ENCODE peak calls at places on chromosome 12, in six cellular contexts. Z is mesenchymal stem cell, M is psoas muscle, P is K562, Q is fibroblast of lung, J is tibial artery. C is an unnamed sample.

GRCh38 chr12:3132636-3133409 is 55.6 kb downstream of the TSPAN9 start:
- DNase-seq in Z (peak; percentile 65), M (no peak), P (no peak), Q (peak; percentile 54), J (no peak), C (peak; percentile 77)

GRCh38 chr12:64918288-64918687 is 93.8 kb downstream of the TBC1D30 start:
- DNase-seq in Z (no peak), M (no peak), P (no peak), Q (no peak), J (no peak), C (no peak)

GRCh38 chr12:19484738-19485137 is 45.4 kb downstream of the AEBP2 start:
- DNase-seq in Z (no peak), M (no peak), P (no peak), Q (no peak), J (no peak), C (no peak)

GRCh38 chr12:101299931-101300330 is 20.0 kb downstream of the UTP20 start:
- DNase-seq in Z (no peak), M (no peak), P (no peak), Q (no peak), J (no peak), C (no peak)

GRCh38 chr12:118164798-118165486 is 29.0 kb downstream of the PEBP1 start:
- DNase-seq in Z (peak; percentile 37), M (no peak), P (peak; percentile 14), Q (no peak), J (no peak), C (peak; percentile 34)

GRCh38 chr12:108856428-108857157 is 790 bp downstream of the SSH1 start:
- DNase-seq in Z (peak; percentile 97), M (peak; percentile 77), P (peak; percentile 59), Q (peak; percentile 89), J (peak; percentile 93), C (peak; percentile 17)

GRCh38 chr12:9848899-9849298 is 20.3 kb downstream of the CLEC2B start:
- DNase-seq in Z (no peak), M (no peak), P (no peak), Q (no peak), J (no peak), C (no peak)

GRCh38 chr12:120316798-120317257 is 10.8 kb downstream of the PLA2G1B start:
- DNase-seq in Z (no peak), M (no peak), P (peak; percentile 31), Q (peak; percentile 34), J (no peak), C (no peak)

GRCh38 chr12:122753213-122753571 is 568 bp downstream of the DENR start:
- DNase-seq in Z (peak; percentile 21), M (no peak), P (no peak), Q (peak; percentile 9), J (no peak), C (no peak)

GRCh38 chr12:41188058-41188840 is at the start of gene PDZRN4:
- DNase-seq in Z (peak; percentile 9), M (peak; percentile 16), P (no peak), Q (no peak), J (peak; percentile 81), C (no peak)

GRCh38 chr12:83843531-83843930 is 1069.1 kb downstream of the SLC6A15 start:
- DNase-seq in Z (no peak), M (no peak), P (no peak), Q (peak; percentile 48), J (no peak), C (no peak)

GRCh38 chr12:112800183-112800582 is 8.6 kb downstream of the RPH3A start:
- DNase-seq in Z (no peak), M (no peak), P (no peak), Q (no peak), J (no peak), C (no peak)
- H3K27ac ChIP-seq in Z (no peak overlapping the region), M (no peak overlapping the region), P (no peak overlapping the region), Q (no peak overlapping the region), J (no peak overlapping the region), C (no peak overlapping the region)

GRCh38 chr12:6871052-6871957 is 1.8 kb downstream of the SPSB2 start:
- DNase-seq in Z (peak; percentile 20), M (no peak), P (peak; percentile 71), Q (peak; percentile 23), J (no peak), C (peak; percentile 24)
- H3K4me1 ChIP-seq in Z (peaks cover 28% of the 10 kb centered on the region), M (peaks cover 35% of the 10 kb centered on the region), P (peaks cover 37% of the 10 kb centered on the region), Q (peaks cover 31% of the 10 kb centered on the region), J (peaks cover 59% of the 10 kb centered on the region), C (peaks cover 12% of the 10 kb centered on the region)

GRCh38 chr12:76678992-76679391 is 84.9 kb upstream of the ZDHHC17 start:
- DNase-seq in Z (no peak), M (no peak), P (no peak), Q (no peak), J (no peak), C (no peak)
- H3K9me3 ChIP-seq in Z (no peaks in the 10 kb centered on the region), M (no peaks in the 10 kb centered on the region), P (no peaks in the 10 kb centered on the region), Q (no peaks in the 10 kb centered on the region), J (no peaks in the 10 kb centered on the region), C (no peaks in the 10 kb centered on the region)

GRCh38 chr12:132724506-132725220 is 14.0 kb downstream of the PGAM5 start:
- DNase-seq in Z (no peak), M (no peak), P (no peak), Q (no peak), J (no peak), C (no peak)
- H3K27ac ChIP-seq in Z (no peak overlapping the region), M (no peak overlapping the region), P (no peak overlapping the region), Q (no peak overlapping the region), J (no peak overlapping the region), C (no peak overlapping the region)

GRCh38 chr12:113007166-113007565 is 28.8 kb downstream of the OAS2 start:
- DNase-seq in Z (peak; percentile 20), M (no peak), P (no peak), Q (peak; percentile 85), J (no peak), C (no peak)
- H3K4me1 ChIP-seq in Z (peaks cover 11% of the 10 kb centered on the region), M (no peaks in the 10 kb centered on the region), P (no peaks in the 10 kb centered on the region), Q (no peaks in the 10 kb centered on the region), J (no peaks in the 10 kb centered on the region), C (no peaks in the 10 kb centered on the region)

C was measured in SJCRH30.